ENCODE peak calls at places on chromosome 5, in six cellular contexts. Y is Peyer's patch, D is sigmoid colon, A is upper lobe of left lung, H is HCT116, Z is tibial nerve. L is an unnamed sample. For H3K36me3, the result is how much of the 10 kb centered on the place peaks cover.

GRCh38 chr5:11396867-11397266 is 507.4 kb downstream of the CTNND2 start:
- DNase-seq in Y (no peak), D (no peak), A (no peak), H (no peak), Z (no peak), L (no peak)

GRCh38 chr5:179154991-179155955 is 95.1 kb downstream of the ZNF354C start:
- DNase-seq in Y (no peak), D (peak), A (no peak), H (no peak), Z (no peak), L (no peak)

GRCh38 chr5:60541980-60542379 is 158.0 kb downstream of the DEPDC1B start:
- DNase-seq in Y (no peak), D (no peak), A (peak), H (no peak), Z (no peak), L (no peak)

GRCh38 chr5:69217154-69217731 is 17.4 kb upstream of the CDK7 start:
- DNase-seq in Y (peak), D (no peak), A (no peak), H (no peak), Z (peak), L (no peak)

GRCh38 chr5:103434057-103434456 is 128.5 kb downstream of the NUDT12 start:
- DNase-seq in Y (no peak), D (no peak), A (no peak), H (no peak), Z (no peak), L (no peak)

GRCh38 chr5:157232706-157233105 is 33.2 kb upstream of the CYFIP2 start:
- DNase-seq in Y (no peak), D (no peak), A (no peak), H (no peak), Z (no peak), L (no peak)

GRCh38 chr5:131396015-131396414 is 132.2 kb downstream of the CDC42SE2 start:
- DNase-seq in Y (no peak), D (no peak), A (no peak), H (no peak), Z (no peak), L (no peak)

GRCh38 chr5:138330813-138331448 is 673 bp downstream of the CDC25C start:
- DNase-seq in Y (no peak), D (no peak), A (no peak), H (no peak), Z (no peak), L (no peak)

GRCh38 chr5:175585573-175585972 is 72.3 kb upstream of the HRH2 start:
- DNase-seq in Y (no peak), D (no peak), A (no peak), H (no peak), Z (no peak), L (no peak)

GRCh38 chr5:152649609-152650008 is 244.5 kb upstream of the NMUR2 start:
- DNase-seq in Y (no peak), D (no peak), A (no peak), H (no peak), Z (no peak), L (no peak)
- TF ChIP-seq POLR2A in Y (no peak), D (no peak), A (no peak), H (no peak), Z (no peak), L (no peak)

DNA sequence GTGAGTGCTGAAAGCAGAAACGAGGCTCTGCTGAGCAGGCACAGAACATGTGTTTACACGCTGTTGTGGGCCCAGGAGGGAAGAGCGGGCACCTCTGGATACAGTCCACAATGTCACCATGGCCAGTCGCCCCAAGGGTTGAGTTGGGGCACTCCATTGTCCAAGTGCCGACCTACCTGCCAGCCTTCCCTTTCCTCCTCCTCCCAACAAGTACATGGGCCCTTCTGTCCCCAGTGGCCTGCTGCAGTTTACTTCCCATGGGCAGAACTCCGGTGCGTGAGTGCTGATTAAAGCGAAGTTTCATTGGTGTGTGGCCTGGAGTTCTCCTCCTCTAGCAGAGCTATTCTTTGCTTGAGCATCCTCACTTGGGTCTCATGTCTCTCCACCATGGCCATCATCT is 50.4 kb downstream of the DCP2 start:
- DNase-seq in Y (no peak), D (no peak), A (no peak), H (no peak), Z (no peak), L (no peak)
- H3K36me3 ChIP-seq in Y (under half), D (under half), A (under half), H (under half), Z (under half), L (under half)

GRCh38 chr5:2741946-2742345 is 9.5 kb downstream of the IRX2 start:
- DNase-seq in Y (no peak), D (no peak), A (no peak), H (no peak), Z (no peak), L (no peak)
- TF ChIP-seq POLR2A in Y (no peak), D (no peak), A (no peak), H (no peak), Z (no peak), L (no peak)

DNA sequence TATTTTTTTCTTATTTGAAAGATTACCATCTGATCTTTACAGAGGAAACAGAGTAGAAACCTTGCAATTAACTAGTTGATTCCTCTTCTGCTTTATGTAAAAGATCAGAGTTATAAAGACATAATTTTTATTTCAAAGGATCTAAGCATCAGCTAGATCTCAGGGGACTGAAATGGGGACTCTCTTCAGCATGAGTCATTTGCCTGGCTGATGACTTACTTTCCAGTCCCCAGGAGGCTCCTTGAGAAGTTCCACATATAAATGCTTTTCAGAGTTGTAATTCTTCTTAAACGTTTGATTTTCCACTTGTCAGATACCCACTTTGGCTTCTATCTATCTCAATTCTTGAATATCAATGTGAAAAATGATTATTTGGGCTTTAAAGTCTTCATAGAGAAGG is 389.4 kb downstream of the RAB3C start:
- DNase-seq in Y (no peak), D (no peak), A (no peak), H (no peak), Z (no peak), L (no peak)
- H3K36me3 ChIP-seq in Y (under half), D (under half), A (under half), H (under half), Z (under half), L (under half)